ENCODE peak calls at places on chromosome 3, in eight cellular contexts. R, Y, I, N, D, U, J and M are unnamed samples.

GRCh38 chr3:152047465-152047864 is 174.0 kb downstream of the SUCNR1 start:
- DNase-seq in R (no peak), Y (no peak), I (peak; percentile 72), N (peak; percentile 8), D (peak; percentile 59), U (no peak), J (no peak), M (no peak)

GRCh38 chr3:54121404-54122045 is 827 bp upstream of the CACNA2D3 start:
- DNase-seq in R (peak; percentile 19), Y (no peak), I (no peak), N (no peak), D (peak; percentile 2), U (no peak), J (no peak), M (no peak)

GRCh38 chr3:150917941-150918340 is 12.7 kb upstream of the MINDY4B start:
- DNase-seq in R (no peak), Y (no peak), I (no peak), N (no peak), D (no peak), U (no peak), J (no peak), M (no peak)

GRCh38 chr3:197404754-197405153 is 106.3 kb upstream of the DLG1 start:
- DNase-seq in R (no peak), Y (no peak), I (no peak), N (no peak), D (no peak), U (no peak), J (no peak), M (no peak)

GRCh38 chr3:71512000-71512399 is 71.5 kb downstream of the FOXP1 start:
- DNase-seq in R (peak; percentile 39), Y (no peak), I (no peak), N (no peak), D (no peak), U (no peak), J (peak; percentile 54), M (peak; percentile 52)

GRCh38 chr3:192844366-192844765 is 73.3 kb downstream of the MB21D2 start:
- DNase-seq in R (no peak), Y (no peak), I (no peak), N (no peak), D (no peak), U (no peak), J (no peak), M (no peak)

GRCh38 chr3:184315871-184316661 is 1.7 kb downstream of the EIF4G1 start:
- DNase-seq in R (peak; percentile 37), Y (no peak), I (no peak), N (peak; percentile 17), D (no peak), U (no peak), J (no peak), M (no peak)

GRCh38 chr3:50242778-50243551 is 7.0 kb downstream of the GNAI2 start:
- DNase-seq in R (no peak), Y (no peak), I (peak; percentile 69), N (no peak), D (peak; percentile 76), U (peak; percentile 58), J (no peak), M (peak; percentile 68)

GRCh38 chr3:27202959-27203358 is 166.2 kb downstream of the NEK10 start:
- DNase-seq in R (no peak), Y (no peak), I (no peak), N (no peak), D (no peak), U (no peak), J (no peak), M (no peak)

GRCh38 chr3:45185052-45185451 is 38.9 kb upstream of the CDCP1 start:
- DNase-seq in R (no peak), Y (no peak), I (no peak), N (no peak), D (no peak), U (no peak), J (no peak), M (no peak)

GRCh38 chr3:28924744-28925360 is 356.0 kb upstream of the RBMS3 start:
- DNase-seq in R (no peak), Y (no peak), I (no peak), N (peak; percentile 16), D (no peak), U (no peak), J (no peak), M (no peak)

GRCh38 chr3:188133219-188133618 is 20.7 kb upstream of the LPP start:
- DNase-seq in R (no peak), Y (no peak), I (peak; percentile 45), N (no peak), D (peak; percentile 91), U (no peak), J (no peak), M (no peak)

GRCh38 chr3:128188326-128188725 is 35.0 kb downstream of the EEFSEC start:
- DNase-seq in R (no peak), Y (no peak), I (no peak), N (no peak), D (peak; percentile 23), U (no peak), J (no peak), M (no peak)

GRCh38 chr3:110868106-110868505 is 203.5 kb upstream of the NECTIN3 start:
- DNase-seq in R (no peak), Y (no peak), I (no peak), N (no peak), D (no peak), U (no peak), J (no peak), M (no peak)

GRCh38 chr3:110865934-110866333 is 205.7 kb upstream of the NECTIN3 start:
- DNase-seq in R (no peak), Y (no peak), I (no peak), N (no peak), D (no peak), U (no peak), J (no peak), M (no peak)

DNA sequence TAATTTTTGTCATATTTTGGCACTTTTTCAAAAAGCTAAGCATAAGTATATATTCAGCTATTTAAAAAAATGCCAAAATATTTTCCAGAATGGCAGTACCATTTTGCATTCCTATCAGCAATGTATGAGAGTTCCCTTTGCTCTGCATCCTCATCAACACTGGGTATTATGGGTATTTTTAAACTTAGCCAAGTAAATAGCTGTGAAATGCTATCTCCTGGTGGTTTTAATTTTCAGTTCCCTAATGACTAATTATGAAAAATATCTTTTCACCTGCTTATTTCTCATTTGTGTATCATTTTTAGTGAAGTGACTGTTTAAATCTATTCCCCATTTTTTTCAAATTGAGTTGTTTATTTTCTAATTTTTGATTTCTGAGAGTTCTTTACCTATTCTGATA is 199.7 kb upstream of the NECTIN3 start:
- DNase-seq in R (no peak), Y (no peak), I (no peak), N (no peak), D (no peak), U (no peak), J (no peak), M (no peak)
- TF ChIP-seq CTCF in R (no peak), Y (no peak), I (no peak), N (no peak), D (no peak), U (no peak), J (no peak), M (no peak)

GRCh38 chr3:172096881-172097420 is 57.6 kb downstream of the FNDC3B start:
- DNase-seq in R (peak; percentile 24), Y (peak; percentile 19), I (peak; percentile 87), N (peak; percentile 64), D (peak; percentile 89), U (no peak), J (peak; percentile 36), M (no peak)

GRCh38 chr3:172092658-172093057 is 53.3 kb downstream of the FNDC3B start:
- DNase-seq in R (no peak), Y (no peak), I (no peak), N (no peak), D (no peak), U (no peak), J (no peak), M (no peak)

GRCh38 chr3:172097585-172097984 is 58.2 kb downstream of the FNDC3B start:
- DNase-seq in R (no peak), Y (no peak), I (no peak), N (no peak), D (no peak), U (no peak), J (no peak), M (no peak)

GRCh38 chr3:172098698-172099494 is 59.5 kb downstream of the FNDC3B start:
- DNase-seq in R (no peak), Y (no peak), I (peak; percentile 44), N (no peak), D (peak; percentile 59), U (no peak), J (no peak), M (no peak)

DNA sequence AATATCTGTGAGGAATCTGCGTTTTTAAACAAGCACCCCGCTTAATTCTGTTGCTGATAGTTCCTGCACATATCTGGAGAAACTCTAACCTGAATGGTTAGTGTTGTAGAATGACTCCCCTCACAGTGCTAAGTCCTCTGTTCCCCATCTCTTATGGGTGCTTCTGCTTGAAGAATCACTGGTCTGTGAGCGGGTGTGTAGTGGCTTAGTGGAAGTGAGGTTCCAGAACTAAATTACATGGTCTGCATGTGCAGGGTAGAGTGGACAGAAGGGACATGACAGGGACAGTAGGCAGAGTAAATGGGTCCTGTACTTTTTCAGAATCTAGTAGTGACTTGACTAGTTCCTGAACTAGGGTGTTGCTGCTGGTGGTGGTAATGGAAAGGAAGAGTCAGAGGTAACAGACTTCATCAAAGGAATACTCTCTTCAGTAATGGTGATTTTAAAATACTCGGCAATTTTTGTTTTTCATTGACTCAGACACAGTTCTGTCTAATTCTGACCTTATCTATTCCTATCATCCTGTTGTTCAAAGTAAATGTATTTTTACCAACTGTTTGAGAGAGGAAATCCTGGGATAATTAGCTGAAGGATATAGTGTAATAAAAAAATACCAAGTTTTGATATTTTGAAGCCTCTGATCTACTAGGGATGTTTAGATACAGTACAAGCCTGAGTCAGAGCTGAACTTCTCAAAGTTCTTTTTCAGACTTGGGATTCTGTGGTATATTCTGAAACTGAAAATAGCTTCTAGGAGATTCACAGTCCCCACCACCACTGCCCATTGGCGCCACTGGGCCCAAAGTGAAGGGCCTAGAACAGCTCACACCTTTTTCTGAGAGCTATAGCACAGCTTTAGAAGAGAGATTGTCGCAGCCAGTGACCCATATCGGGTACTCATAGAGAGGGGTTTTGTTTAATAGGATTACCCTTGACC is 55.5 kb downstream of the FNDC3B start:
- DNase-seq in R (no peak), Y (no peak), I (no peak), N (no peak), D (peak; percentile 49), U (no peak), J (peak; percentile 96), M (peak; percentile 55)
- TF ChIP-seq CTCF in R (no peak), Y (no peak), I (no peak), N (peak; percentile 34), D (no peak), U (no peak), J (peak; percentile 70), M (no peak)

GRCh38 chr3:107574650-107575049 is 51.9 kb downstream of the BBX start:
- DNase-seq in R (peak; percentile 26), Y (peak; percentile 23), I (peak; percentile 24), N (peak; percentile 42), D (peak; percentile 42), U (no peak), J (peak; percentile 36), M (peak; percentile 22)
- TF ChIP-seq CTCF in R (peak; percentile 57), Y (peak; percentile 77), I (peak; percentile 32), N (peak; percentile 78), D (peak; percentile 58), U (peak; percentile 47), J (peak; percentile 57), M (peak; percentile 69)

DNA sequence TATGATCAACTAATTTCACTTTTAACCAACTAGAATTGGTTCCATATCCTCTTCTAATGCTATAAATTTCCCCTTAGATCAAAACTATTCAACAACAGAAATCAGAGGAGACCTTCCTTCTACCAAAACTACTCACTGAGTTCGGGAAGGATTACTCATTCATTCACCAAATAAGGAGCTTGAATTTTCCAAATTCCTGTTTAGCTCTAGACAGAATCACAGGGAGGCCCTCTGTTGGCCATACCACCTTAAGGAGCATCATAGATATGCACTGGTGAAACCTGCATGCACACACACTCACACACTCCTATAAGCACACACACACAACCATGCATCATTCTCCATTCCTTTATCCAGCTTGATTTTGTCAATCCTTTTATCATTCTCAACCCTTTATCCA is 49.0 kb downstream of the SUCLG2 start:
- DNase-seq in R (no peak), Y (peak; percentile 3), I (peak; percentile 42), N (peak; percentile 74), D (peak; percentile 83), U (no peak), J (no peak), M (no peak)
- TF ChIP-seq CTCF in R (no peak), Y (peak; percentile 27), I (peak; percentile 16), N (peak; percentile 72), D (peak; percentile 56), U (no peak), J (no peak), M (no peak)